ENCODE peak calls at places on chromosomes 4 and X, in six cellular contexts. One of them, this sample, is unnamed.

GRCh38 chrX:39936886-39937770 is 160.6 kb downstream of the BCOR start:
- ATAC-seq in GM12878: peak
- ATAC-seq in body of pancreas: no peak
- ATAC-seq in A549: no peak
- ATAC-seq in upper lobe of left lung: no peak
- ATAC-seq in HepG2: no peak
- ATAC-seq in this sample: no peak

GRCh38 chr4:109296545-109296944 is 5.9 kb downstream of the COL25A1 start:
- ATAC-seq in upper lobe of left lung: no peak
- ATAC-seq in GM12878: no peak
- ATAC-seq in body of pancreas: no peak
- ATAC-seq in HepG2: no peak
- ATAC-seq in A549: no peak
- ATAC-seq in this sample: no peak

GRCh38 chrX:104712515-104712914 is 146.5 kb downstream of the IL1RAPL2 start:
- ATAC-seq in upper lobe of left lung: no peak
- ATAC-seq in A549: no peak
- ATAC-seq in HepG2: no peak
- ATAC-seq in GM12878: no peak
- ATAC-seq in body of pancreas: no peak
- ATAC-seq in this sample: no peak

GRCh38 chr4:90950385-90950841 is 823.2 kb downstream of the CCSER1 start:
- ATAC-seq in HepG2: no peak
- ATAC-seq in A549: peak
- ATAC-seq in upper lobe of left lung: no peak
- ATAC-seq in GM12878: no peak
- ATAC-seq in body of pancreas: peak
- ATAC-seq in this sample: no peak

GRCh38 chr4:179040259-179040658 is 1598.0 kb upstream of the AGA start:
- ATAC-seq in upper lobe of left lung: no peak
- ATAC-seq in GM12878: peak
- ATAC-seq in body of pancreas: no peak
- ATAC-seq in A549: no peak
- ATAC-seq in HepG2: no peak
- ATAC-seq in this sample: no peak

GRCh38 chrX:20315140-20315539 is 48.4 kb upstream of the RPS6KA3 start:
- ATAC-seq in body of pancreas: no peak
- ATAC-seq in HepG2: no peak
- ATAC-seq in A549: no peak
- ATAC-seq in upper lobe of left lung: no peak
- ATAC-seq in GM12878: peak
- ATAC-seq in this sample: no peak

GRCh38 chr4:159382875-159383568 is 280.1 kb downstream of the RAPGEF2 start:
- ATAC-seq in GM12878: no peak
- ATAC-seq in upper lobe of left lung: no peak
- ATAC-seq in HepG2: no peak
- ATAC-seq in body of pancreas: no peak
- ATAC-seq in A549: no peak
- ATAC-seq in this sample: no peak

GRCh38 chr4:80266902-80267380 is 477 bp downstream of the FGF5 start:
- ATAC-seq in A549: peak
- ATAC-seq in HepG2: peak
- ATAC-seq in GM12878: peak
- ATAC-seq in body of pancreas: no peak
- ATAC-seq in upper lobe of left lung: no peak
- ATAC-seq in this sample: peak

GRCh38 chr4:52051213-52051614 is at the start of gene SPATA18:
- ATAC-seq in upper lobe of left lung: no peak
- ATAC-seq in GM12878: peak
- ATAC-seq in A549: peak
- ATAC-seq in HepG2: peak
- ATAC-seq in body of pancreas: peak
- ATAC-seq in this sample: peak

GRCh38 chr4:150010525-150011126 is 67.6 kb upstream of the DCLK2 start:
- ATAC-seq in body of pancreas: peak
- ATAC-seq in HepG2: peak
- ATAC-seq in A549: peak
- ATAC-seq in GM12878: peak
- ATAC-seq in upper lobe of left lung: no peak
- ATAC-seq in this sample: peak

GRCh38 chrX:17459008-17459407 is 84.0 kb downstream of the NHS start:
- ATAC-seq in body of pancreas: no peak
- ATAC-seq in upper lobe of left lung: no peak
- ATAC-seq in A549: no peak
- ATAC-seq in GM12878: no peak
- ATAC-seq in HepG2: no peak
- ATAC-seq in this sample: peak

GRCh38 chrX:54754854-54755253 is 43.2 kb downstream of the ITIH6 start:
- ATAC-seq in upper lobe of left lung: no peak
- ATAC-seq in GM12878: no peak
- ATAC-seq in HepG2: no peak
- ATAC-seq in A549: no peak
- ATAC-seq in body of pancreas: no peak
- ATAC-seq in this sample: no peak

GRCh38 chr4:185115827-185116232 is 27.2 kb upstream of the SLC25A4 start:
- ATAC-seq in upper lobe of left lung: peak
- ATAC-seq in GM12878: no peak
- ATAC-seq in A549: no peak
- ATAC-seq in HepG2: peak
- ATAC-seq in body of pancreas: peak
- ATAC-seq in this sample: peak

GRCh38 chr4:9146967-9147366 is 23.2 kb upstream of the FAM90A26 start:
- ATAC-seq in A549: no peak
- ATAC-seq in body of pancreas: no peak
- ATAC-seq in HepG2: no peak
- ATAC-seq in upper lobe of left lung: no peak
- ATAC-seq in GM12878: no peak
- ATAC-seq in this sample: no peak

GRCh38 chr4:112152496-112152895 is 7.2 kb downstream of the FAM241A start:
- ATAC-seq in GM12878: no peak
- ATAC-seq in body of pancreas: no peak
- ATAC-seq in upper lobe of left lung: no peak
- ATAC-seq in HepG2: no peak
- ATAC-seq in A549: no peak
- ATAC-seq in this sample: no peak

GRCh38 chr4:182862921-182863320 is 54.3 kb downstream of the DCTD start:
- ATAC-seq in body of pancreas: peak
- ATAC-seq in upper lobe of left lung: peak
- ATAC-seq in A549: no peak
- ATAC-seq in HepG2: peak
- ATAC-seq in GM12878: no peak
- ATAC-seq in this sample: no peak

GRCh38 chr4:115028682-115029385 is 84.6 kb downstream of the NDST4 start:
- ATAC-seq in A549: no peak
- ATAC-seq in HepG2: no peak
- ATAC-seq in upper lobe of left lung: no peak
- ATAC-seq in body of pancreas: no peak
- ATAC-seq in GM12878: no peak
- ATAC-seq in this sample: no peak

GRCh38 chr4:67581913-67582312 is 23.4 kb downstream of the STAP1 start:
- ATAC-seq in upper lobe of left lung: no peak
- ATAC-seq in A549: no peak
- ATAC-seq in HepG2: no peak
- ATAC-seq in GM12878: no peak
- ATAC-seq in body of pancreas: no peak
- ATAC-seq in this sample: no peak

GRCh38 chr4:98642991-98643426 is 15.4 kb downstream of the TSPAN5 start:
- ATAC-seq in upper lobe of left lung: peak
- ATAC-seq in body of pancreas: peak
- ATAC-seq in GM12878: no peak
- ATAC-seq in HepG2: peak
- ATAC-seq in A549: peak
- ATAC-seq in this sample: no peak

GRCh38 chrX:119672252-119672825 is 20.6 kb downstream of the SEPTIN6 start:
- ATAC-seq in body of pancreas: no peak
- ATAC-seq in HepG2: no peak
- ATAC-seq in upper lobe of left lung: no peak
- ATAC-seq in GM12878: no peak
- ATAC-seq in A549: no peak
- ATAC-seq in this sample: no peak

GRCh38 chr4:97235516-97235915 is 907.8 kb downstream of the STPG2 start:
- ATAC-seq in GM12878: no peak
- ATAC-seq in A549: no peak
- ATAC-seq in upper lobe of left lung: no peak
- ATAC-seq in body of pancreas: no peak
- ATAC-seq in HepG2: no peak
- ATAC-seq in this sample: no peak

GRCh38 chr4:88722828-88723227 is 25.2 kb upstream of the NAP1L5 start:
- ATAC-seq in A549: no peak
- ATAC-seq in GM12878: no peak
- ATAC-seq in body of pancreas: no peak
- ATAC-seq in HepG2: peak
- ATAC-seq in upper lobe of left lung: peak
- ATAC-seq in this sample: peak

DNA sequence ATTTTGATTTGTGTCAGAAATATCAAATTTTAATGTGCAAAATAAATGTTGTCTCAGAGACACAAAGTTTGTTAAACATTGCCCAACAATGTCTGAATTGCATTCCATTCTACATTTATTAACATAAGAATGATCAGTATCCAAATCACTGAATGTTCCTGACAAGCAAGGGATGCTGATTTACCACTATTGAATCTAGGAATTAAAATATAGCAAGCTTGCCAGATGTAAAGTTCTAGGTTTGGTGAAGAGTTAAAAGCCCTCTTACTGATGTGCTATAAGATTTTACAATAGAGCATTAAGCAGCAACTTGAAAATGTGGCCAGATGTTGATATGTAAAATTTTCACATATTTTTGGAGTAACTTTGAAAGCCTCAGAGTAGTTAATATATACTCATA is 489.3 kb upstream of the CTSO start:
- ATAC-seq in GM12878: no peak
- ATAC-seq in HepG2: no peak
- ATAC-seq in body of pancreas: no peak
- ATAC-seq in A549: no peak
- ATAC-seq in upper lobe of left lung: no peak
- ATAC-seq in this sample: no peak
- TF ChIP-seq POLR2A in GM12878: no peak
- TF ChIP-seq POLR2A in HepG2: no peak
- TF ChIP-seq POLR2A in body of pancreas: no peak
- TF ChIP-seq POLR2A in A549: no peak
- TF ChIP-seq POLR2A in upper lobe of left lung: no peak
- TF ChIP-seq POLR2A in this sample: no peak

GRCh38 chrX:41352329-41352801 is 18.4 kb downstream of the DDX3X start:
- ATAC-seq in upper lobe of left lung: no peak
- ATAC-seq in GM12878: peak
- ATAC-seq in HepG2: peak
- ATAC-seq in A549: peak
- ATAC-seq in body of pancreas: no peak
- ATAC-seq in this sample: no peak

GRCh38 chrX:41348551-41348950 is 14.6 kb downstream of the DDX3X start:
- ATAC-seq in GM12878: no peak
- ATAC-seq in HepG2: no peak
- ATAC-seq in upper lobe of left lung: no peak
- ATAC-seq in body of pancreas: no peak
- ATAC-seq in A549: no peak
- ATAC-seq in this sample: no peak

GRCh38 chrX:41350150-41350975 is 16.4 kb downstream of the DDX3X start:
- ATAC-seq in GM12878: peak
- ATAC-seq in A549: peak
- ATAC-seq in upper lobe of left lung: no peak
- ATAC-seq in body of pancreas: no peak
- ATAC-seq in HepG2: peak
- ATAC-seq in this sample: peak

GRCh38 chrX:41351923-41352322 is 18.0 kb downstream of the DDX3X start:
- ATAC-seq in body of pancreas: no peak
- ATAC-seq in A549: peak
- ATAC-seq in GM12878: peak
- ATAC-seq in HepG2: peak
- ATAC-seq in upper lobe of left lung: no peak
- ATAC-seq in this sample: no peak

GRCh38 chrX:41350976-41351569 is 17.1 kb downstream of the DDX3X start:
- ATAC-seq in upper lobe of left lung: no peak
- ATAC-seq in A549: peak
- ATAC-seq in body of pancreas: no peak
- ATAC-seq in HepG2: peak
- ATAC-seq in GM12878: peak
- ATAC-seq in this sample: no peak
- TF ChIP-seq POLR2A in upper lobe of left lung: no peak
- TF ChIP-seq POLR2A in A549: no peak
- TF ChIP-seq POLR2A in body of pancreas: no peak
- TF ChIP-seq POLR2A in HepG2: no peak
- TF ChIP-seq POLR2A in GM12878: peak
- TF ChIP-seq POLR2A in this sample: no peak

GRCh38 chrX:107676559-107677378 is 48.5 kb downstream of the PRPS1 start:
- ATAC-seq in body of pancreas: peak
- ATAC-seq in A549: peak
- ATAC-seq in HepG2: no peak
- ATAC-seq in upper lobe of left lung: peak
- ATAC-seq in GM12878: peak
- ATAC-seq in this sample: peak
- TF ChIP-seq POLR2A in body of pancreas: peak
- TF ChIP-seq POLR2A in A549: peak
- TF ChIP-seq POLR2A in HepG2: no peak
- TF ChIP-seq POLR2A in upper lobe of left lung: peak
- TF ChIP-seq POLR2A in GM12878: peak
- TF ChIP-seq POLR2A in this sample: peak

DNA sequence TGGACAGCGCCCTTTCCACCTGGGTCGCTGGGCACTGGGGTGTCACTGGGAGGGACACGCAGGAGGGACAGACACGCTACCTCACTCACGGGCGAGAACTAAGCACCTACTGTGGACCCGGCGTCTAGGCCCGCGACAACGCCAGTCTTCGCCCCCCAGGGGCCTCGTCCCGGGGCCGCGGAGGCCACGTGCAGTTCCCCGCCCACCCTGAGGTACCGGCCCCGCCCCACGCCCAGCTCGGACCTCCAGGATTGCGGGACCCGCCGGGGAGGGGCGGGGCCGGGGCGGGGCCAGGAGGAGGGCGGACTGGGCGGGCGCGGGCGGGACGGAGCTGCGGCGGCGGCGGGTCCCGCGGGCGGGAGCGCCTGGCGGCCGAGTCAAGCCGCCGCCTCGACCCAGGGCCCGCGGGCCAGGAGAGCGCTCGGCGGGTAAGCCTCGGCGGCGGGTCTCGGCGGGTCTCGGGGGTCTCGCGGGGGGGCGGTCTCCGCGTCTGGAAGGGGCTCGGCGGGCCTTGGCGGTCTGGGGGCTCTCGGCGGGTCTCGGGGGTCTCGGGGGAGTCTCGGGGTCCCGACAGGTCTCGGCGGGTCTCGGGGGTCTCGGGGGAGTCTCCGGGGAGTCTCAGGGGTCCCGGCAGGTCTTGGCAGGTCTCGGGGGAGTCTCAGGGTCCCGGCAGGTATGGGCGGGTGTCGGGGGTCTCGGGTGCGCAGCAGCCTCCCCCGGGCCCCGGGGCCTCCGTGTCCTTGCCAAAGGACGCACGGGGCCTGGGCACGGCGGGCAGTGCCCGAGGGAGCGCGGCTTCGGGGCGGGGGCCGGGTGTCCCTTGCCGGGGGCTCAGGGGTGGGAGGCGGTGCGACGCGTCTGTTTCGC is at the start of gene SH3BP2:
- ATAC-seq in body of pancreas: peak
- ATAC-seq in GM12878: peak
- ATAC-seq in A549: peak
- ATAC-seq in HepG2: peak
- ATAC-seq in upper lobe of left lung: peak
- ATAC-seq in this sample: peak
- TF ChIP-seq POLR2A in body of pancreas: peak
- TF ChIP-seq POLR2A in GM12878: no peak
- TF ChIP-seq POLR2A in A549: no peak
- TF ChIP-seq POLR2A in HepG2: no peak
- TF ChIP-seq POLR2A in upper lobe of left lung: peak
- TF ChIP-seq POLR2A in this sample: peak

This sample was measured in gastroesophageal sphincter.